ENCODE peak calls at places on chromosomes 6 and 20, in five cellular contexts. U is AG04449, X is cardiac fibroblast, D is fibroblast of mammary gland, W is breast epithelium. Z is an unnamed sample.

GRCh38 chr6:122081921-122082320 is 317.5 kb upstream of the HSF2 start:
- DNase-seq in U (no peak), D (no peak), X (no peak), W (no peak), Z (no peak)

GRCh38 chr20:32685541-32686529 is 12.1 kb upstream of the C20orf203 start:
- DNase-seq in D (peak), W (no peak), X (peak), U (peak), Z (peak)

GRCh38 chr20:58293453-58293852 is 16.1 kb upstream of the RAB22A start:
- DNase-seq in D (no peak), U (no peak), W (no peak), X (no peak), Z (peak)

GRCh38 chr20:22226849-22227248 is 357.5 kb downstream of the FOXA2 start:
- DNase-seq in X (no peak), D (peak), U (no peak), W (no peak), Z (no peak)

GRCh38 chr20:17873410-17874270 is 95.0 kb downstream of the SNX5 start:
- DNase-seq in D (peak), W (peak), U (peak), X (peak), Z (peak)

GRCh38 chr6:159043236-159043635 is 1.6 kb downstream of the TAGAP start:
- DNase-seq in D (no peak), X (no peak), U (no peak), W (no peak), Z (no peak)

GRCh38 chr6:75381878-75382633 is 97.5 kb upstream of the TMEM30A start:
- DNase-seq in U (no peak), D (peak), W (no peak), X (no peak), Z (no peak)

GRCh38 chr6:142047934-142048592 is 84.7 kb upstream of the GJE1 start:
- DNase-seq in U (no peak), D (no peak), X (no peak), W (no peak), Z (no peak)

GRCh38 chr6:41503841-41504525 is 42.2 kb upstream of the FOXP4 start:
- DNase-seq in D (no peak), X (peak), U (no peak), W (peak), Z (no peak)

GRCh38 chr20:757509-757908 is 10.8 kb downstream of the SLC52A3 start:
- DNase-seq in X (no peak), D (no peak), W (no peak), U (no peak), Z (no peak)

GRCh38 chr6:122869437-122870024 is 80.5 kb downstream of the SMPDL3A start:
- DNase-seq in U (peak), W (no peak), X (peak), D (peak), Z (peak)

GRCh38 chr6:56759521-56759920 is 116.8 kb upstream of the DST start:
- DNase-seq in W (no peak), D (no peak), U (no peak), X (no peak), Z (no peak)

GRCh38 chr20:45138451-45139300 is 14.4 kb upstream of the WFDC12 start:
- DNase-seq in X (peak), W (no peak), U (no peak), D (peak), Z (peak)

GRCh38 chr6:1388081-1388926 is 1.1 kb upstream of the FOXF2 start:
- DNase-seq in W (no peak), D (no peak), X (no peak), U (no peak), Z (no peak)

GRCh38 chr6:118892248-118893094 is 1.5 kb upstream of the ASF1A start:
- DNase-seq in U (no peak), W (no peak), D (no peak), X (peak), Z (no peak)

GRCh38 chr6:122476131-122476530 is 4.5 kb upstream of the SERINC1 start:
- DNase-seq in X (peak), U (no peak), W (no peak), D (peak), Z (peak)

GRCh38 chr6:129353067-129353466 is 356.9 kb downstream of the ARHGAP18 start:
- DNase-seq in X (no peak), D (no peak), W (no peak), U (no peak), Z (peak)

GRCh38 chr6:155186052-155186658 is 77.7 kb upstream of the CLDN20 start:
- DNase-seq in U (no peak), D (peak), X (peak), W (no peak), Z (peak)

GRCh38 chr20:22921595-22922421 is 113.3 kb upstream of the SSTR4 start:
- DNase-seq in W (no peak), D (peak), X (peak), U (peak), Z (peak)

GRCh38 chr20:43744121-43744520 is 17.3 kb upstream of the GTSF1L start:
- DNase-seq in X (peak), U (no peak), W (no peak), D (peak), Z (no peak)

GRCh38 chr6:43878127-43878634 is 108.2 kb downstream of the VEGFA start:
- DNase-seq in X (no peak), D (no peak), U (no peak), W (no peak), Z (no peak)

GRCh38 chr6:132684267-132684666 is 25.3 kb upstream of the TAAR1 start:
- DNase-seq in X (no peak), W (no peak), D (no peak), U (no peak), Z (peak)

GRCh38 chr20:20466341-20466879 is 98.5 kb downstream of the INSM1 start:
- DNase-seq in U (peak), D (peak), X (peak), W (no peak), Z (no peak)

GRCh38 chr20:53865905-53866786 is 204.2 kb downstream of the BCAS1 start:
- DNase-seq in D (peak), X (peak), W (peak), U (no peak), Z (peak)

GRCh38 chr6:142262231-142262630 is 39.6 kb upstream of the ADGRG6 start:
- DNase-seq in D (no peak), U (no peak), X (no peak), W (no peak), Z (no peak)

GRCh38 chr6:147063469-147064031 is 140.7 kb upstream of the STXBP5 start:
- DNase-seq in U (peak), W (no peak), D (peak), X (peak), Z (peak)

GRCh38 chr6:2999005-2999620 is 581 bp upstream of the NQO2 start:
- DNase-seq in X (peak), U (no peak), D (peak), W (peak), Z (peak)

GRCh38 chr6:56223995-56224394 is 23.4 kb downstream of the COL21A1 start:
- DNase-seq in U (peak), W (no peak), X (peak), D (peak), Z (peak)

GRCh38 chr6:140105857-140106256 is 731.4 kb upstream of the CITED2 start:
- DNase-seq in W (no peak), X (peak), D (peak), U (no peak), Z (peak)

GRCh38 chr6:169959129-169960002 is 207.9 kb downstream of the ERMARD start:
- DNase-seq in X (no peak), U (no peak), D (no peak), W (peak), Z (peak)

GRCh38 chr20:45826381-45827019 is 612 bp downstream of the TNNC2 start:
- DNase-seq in W (no peak), X (peak), U (no peak), D (peak), Z (no peak)

GRCh38 chr6:158853872-158854213 is 34.7 kb upstream of the EZR start:
- DNase-seq in W (peak), D (no peak), U (no peak), X (no peak), Z (no peak)

GRCh38 chr6:118889163-118889562 is 4.8 kb upstream of the ASF1A start:
- DNase-seq in D (no peak), U (no peak), W (no peak), X (no peak), Z (no peak)

GRCh38 chr6:74871757-74872156 is 334.1 kb downstream of the COL12A1 start:
- DNase-seq in U (no peak), W (no peak), D (peak), X (peak), Z (peak)

GRCh38 chr6:97919046-97919445 is 636.0 kb upstream of the MMS22L start:
- DNase-seq in U (no peak), W (no peak), D (no peak), X (no peak), Z (peak)

GRCh38 chr6:166999145-166999844 is at the start of gene CEP43:
- DNase-seq in W (peak), X (peak), U (no peak), D (peak), Z (peak)

GRCh38 chr6:23218751-23219150 is 649.4 kb downstream of the HDGFL1 start:
- DNase-seq in W (no peak), U (no peak), X (no peak), D (no peak), Z (no peak)

GRCh38 chr6:134835998-134836397 is 113.9 kb downstream of the ALDH8A1 start:
- DNase-seq in X (peak), U (no peak), D (peak), W (no peak), Z (no peak)

GRCh38 chr6:134844120-134844519 is 105.8 kb downstream of the ALDH8A1 start:
- DNase-seq in U (no peak), W (no peak), X (no peak), D (no peak), Z (no peak)

GRCh38 chr6:134846031-134846430 is 103.9 kb downstream of the ALDH8A1 start:
- DNase-seq in D (no peak), U (no peak), W (no peak), X (no peak), Z (no peak)

DNA sequence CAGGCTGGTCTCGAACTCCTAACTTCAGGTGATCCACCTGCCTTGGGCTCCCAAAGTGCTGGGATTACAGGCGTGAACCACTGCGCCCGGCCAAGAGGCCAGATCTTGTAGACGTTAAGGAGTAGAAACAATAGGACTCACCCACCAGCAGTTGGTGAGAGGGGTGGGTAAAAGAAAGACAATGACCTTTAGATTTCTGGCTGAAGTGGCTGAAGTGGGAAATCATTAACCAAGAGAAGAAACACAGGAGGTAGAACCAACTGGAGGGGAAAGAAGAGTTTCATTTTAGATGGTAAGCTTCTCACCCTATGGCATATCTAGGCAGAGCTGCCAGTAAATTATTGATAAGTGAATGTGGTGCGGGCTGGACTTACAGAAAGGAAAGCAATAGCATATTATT is 109.8 kb downstream of the ALDH8A1 start:
- DNase-seq in X (no peak), U (no peak), W (no peak), D (no peak), Z (no peak)
- H3K4me3 ChIP-seq in X (no peak), U (no peak), W (no peak), D (no peak), Z (no peak)

DNA sequence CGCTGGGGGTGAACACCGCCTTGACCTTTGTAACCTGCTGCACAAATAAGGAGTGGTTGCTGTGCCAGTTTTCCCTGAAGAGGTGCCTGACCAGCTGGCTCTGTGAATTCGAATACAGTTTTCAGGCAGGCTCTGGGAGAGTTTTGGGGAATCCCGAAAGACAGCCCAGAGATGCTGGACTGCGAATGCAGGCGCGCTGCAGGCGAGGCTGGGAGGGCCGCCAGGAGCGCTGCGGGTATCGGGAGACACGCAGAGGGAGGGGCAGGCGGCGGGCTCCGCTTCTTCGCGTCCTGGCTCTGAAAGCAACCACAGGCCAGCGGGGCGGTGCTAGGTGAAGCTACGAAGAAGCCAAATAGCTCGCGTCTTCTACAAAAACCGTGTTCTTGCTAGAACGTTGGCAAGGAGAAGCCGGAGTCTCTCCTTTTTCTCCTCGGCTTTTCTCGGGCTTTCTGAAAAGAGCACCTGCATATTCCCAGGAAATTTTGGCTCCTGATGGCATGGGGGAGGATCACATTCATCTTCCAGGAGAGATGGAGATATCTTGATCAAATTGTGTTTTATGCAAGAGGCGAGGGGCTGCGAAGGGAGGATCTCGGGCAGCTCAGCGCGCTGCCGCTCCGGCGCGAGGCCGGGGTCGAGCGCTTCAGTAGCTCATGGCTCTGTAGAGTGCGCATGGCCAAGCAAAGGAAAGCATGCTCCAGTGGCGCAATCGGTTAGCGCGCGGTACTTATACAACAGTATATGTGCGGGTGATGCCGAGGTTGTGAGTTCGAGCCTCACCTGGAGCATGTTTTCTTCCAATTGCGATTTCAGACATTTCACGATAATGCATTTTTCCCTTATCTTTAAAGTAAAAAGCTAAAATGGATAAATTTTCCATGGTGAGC is 158.1 kb upstream of the ZNF184 start:
- DNase-seq in D (peak), U (no peak), W (no peak), X (peak), Z (peak)
- TF ChIP-seq CTCF in D (peak), U (no peak), W (no peak), X (peak), Z (peak)

GRCh38 chr20:57251344-57251743 is 15.1 kb downstream of the BMP7 start:
- DNase-seq in D (no peak), W (no peak), X (no peak), U (no peak), Z (no peak)
- H3K4me3 ChIP-seq in D (no peak), W (no peak), X (no peak), U (no peak), Z (no peak)

GRCh38 chr6:152701081-152701862 is 3.6 kb downstream of the MYCT1 start:
- DNase-seq in D (no peak), U (no peak), W (no peak), X (peak), Z (no peak)
- TF ChIP-seq CTCF in D (no peak), U (no peak), W (no peak), X (no peak), Z (no peak)

GRCh38 chr20:62710221-62710885 is 1.7 kb downstream of the NTSR1 start:
- DNase-seq in U (no peak), D (no peak), X (no peak), W (no peak), Z (no peak)
- H3K4me3 ChIP-seq in U (no peak), D (no peak), X (no peak), W (no peak), Z (no peak)